ENCODE peak calls at places on chromosomes 6 and 20, in eight cellular contexts. Y is neural progenitor cell, T is OCI-LY7, G is heart right ventricle, K is dorsolateral prefrontal cortex, P is fibroblast of lung, F is pancreas, Z is brain microvascular endothelial cell. A is an unnamed sample.

GRCh38 chr6:109373762-109374161 is 8.5 kb downstream of the CD164 start:
- DNase-seq in Z (no peak), P (no peak), Y (no peak), G (no peak), K (no peak), F (no peak), T (no peak), A (no peak)

GRCh38 chr6:85394853-85395538 is 54.9 kb upstream of the NT5E start:
- DNase-seq in K (no peak), Z (no peak), T (no peak), G (peak), Y (no peak), P (peak), F (no peak), A (no peak)

GRCh38 chr20:62208805-62209755 is 11.0 kb downstream of the HRH3 start:
- DNase-seq in K (no peak), T (no peak), Y (peak), G (no peak), Z (no peak), P (no peak), F (peak), A (no peak)

GRCh38 chr20:48614593-48615274 is 213.1 kb downstream of the PREX1 start:
- DNase-seq in K (no peak), Y (no peak), T (no peak), G (no peak), Z (no peak), F (no peak), P (no peak), A (no peak)

GRCh38 chr6:11093065-11093590 is 506 bp upstream of the SMIM13 start:
- DNase-seq in G (no peak), K (no peak), Z (no peak), Y (no peak), F (no peak), T (peak), P (no peak), A (no peak)

GRCh38 chr6:26223677-26224546 is 136.7 kb downstream of the HFE start:
- DNase-seq in F (no peak), K (no peak), Y (peak), G (peak), Z (peak), P (peak), T (no peak), A (no peak)

GRCh38 chr6:72522735-72523141 is 99.1 kb upstream of the KCNQ5 start:
- DNase-seq in K (no peak), T (peak), G (no peak), P (no peak), F (no peak), Z (no peak), Y (peak), A (no peak)

GRCh38 chr6:144185133-144185836 is 35.0 kb downstream of the STX11 start:
- DNase-seq in Z (no peak), K (no peak), P (no peak), Y (no peak), G (no peak), F (no peak), T (no peak), A (no peak)

GRCh38 chr6:31661867-31662723 is 1.5 kb upstream of the C6orf47 start:
- DNase-seq in G (no peak), Z (no peak), P (no peak), T (no peak), F (no peak), K (no peak), Y (no peak), A (no peak)

GRCh38 chr6:12058164-12058926 is 46.2 kb downstream of the HIVEP1 start:
- DNase-seq in T (no peak), K (no peak), G (no peak), F (no peak), Y (no peak), P (no peak), Z (no peak), A (no peak)

GRCh38 chr6:44696099-44696498 is 308.6 kb downstream of the CDC5L start:
- DNase-seq in Z (peak), F (no peak), P (peak), Y (no peak), K (no peak), G (no peak), T (no peak), A (no peak)

GRCh38 chr20:62131560-62132320 is 9.5 kb downstream of the LSM14B start:
- DNase-seq in T (no peak), F (no peak), P (no peak), K (no peak), Y (no peak), Z (no peak), G (no peak), A (no peak)

GRCh38 chr6:33633462-33634158 is 12.5 kb downstream of the ITPR3 start:
- DNase-seq in Z (no peak), K (no peak), P (peak), Y (peak), G (peak), F (peak), T (peak), A (peak)

GRCh38 chr20:50652702-50653294 is 38.5 kb downstream of the RIPOR3 start:
- DNase-seq in Z (peak), Y (no peak), K (no peak), P (peak), G (peak), F (no peak), T (peak), A (no peak)

GRCh38 chr6:31178143-31179041 is 7.9 kb upstream of the POU5F1 start:
- DNase-seq in G (no peak), Y (no peak), P (no peak), Z (no peak), T (no peak), K (no peak), F (no peak), A (no peak)

GRCh38 chr6:15431762-15432495 is 186.1 kb downstream of the JARID2 start:
- DNase-seq in P (no peak), K (no peak), T (no peak), Z (peak), G (no peak), F (no peak), Y (peak), A (no peak)
- H3K27ac ChIP-seq in P (no peak), K (peak), T (no peak), Z (no peak), G (peak), F (no peak), Y (peak), A (no peak)

DNA sequence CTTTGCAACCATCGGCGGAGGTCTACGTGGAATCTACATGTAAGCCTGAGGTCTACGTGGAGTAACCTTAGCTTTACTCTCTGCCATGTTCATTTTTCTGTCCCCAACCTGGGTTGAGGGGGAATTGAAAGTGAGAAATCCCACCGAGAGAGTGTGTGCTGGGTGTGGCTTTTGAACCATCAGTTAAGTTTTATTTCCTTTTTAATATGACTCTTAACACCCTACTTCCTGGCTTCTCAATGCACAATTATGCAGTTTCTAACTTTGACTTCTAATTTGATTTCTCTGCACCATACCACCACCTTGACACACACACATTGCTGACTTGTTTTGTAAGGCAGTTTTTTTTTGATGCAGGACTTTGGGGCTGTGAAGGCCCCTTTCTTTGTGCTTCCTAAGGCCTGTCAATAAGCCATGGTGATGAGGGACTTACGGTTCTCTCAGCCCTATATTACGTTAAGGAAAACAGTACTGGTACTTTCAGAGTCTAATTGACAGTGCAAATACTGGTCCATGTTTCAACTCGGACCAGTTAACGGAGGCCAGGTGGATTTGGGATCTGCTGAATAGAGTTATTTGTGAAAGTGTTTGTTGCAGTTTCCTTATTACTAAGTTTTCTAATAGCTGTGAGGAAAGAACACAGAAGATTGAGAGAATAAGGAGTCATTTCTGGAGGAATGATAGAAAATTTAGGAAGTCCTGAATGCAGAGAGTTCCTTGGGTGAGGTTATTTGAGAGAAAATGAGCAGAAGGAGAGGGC is 206.5 kb downstream of the JARID2 start:
- DNase-seq in P (no peak), Y (no peak), Z (no peak), T (peak), F (no peak), K (no peak), G (no peak), A (no peak)
- H3K27ac ChIP-seq in P (no peak), Y (no peak), Z (no peak), T (peak), F (no peak), K (no peak), G (peak), A (no peak)

GRCh38 chr6:34891296-34891695 is 2.2 kb downstream of the ANKS1A start:
- DNase-seq in T (no peak), F (no peak), Z (no peak), K (no peak), G (no peak), Y (no peak), P (no peak), A (no peak)

GRCh38 chr6:34890526-34890910 is 1.5 kb downstream of the ANKS1A start:
- DNase-seq in Z (no peak), G (no peak), F (no peak), T (no peak), K (no peak), P (no peak), Y (no peak), A (no peak)

GRCh38 chr6:34888874-34889555 is at the start of gene ANKS1A:
- DNase-seq in P (peak), F (peak), K (peak), G (peak), Z (peak), Y (peak), T (peak), A (peak)

GRCh38 chr6:34887753-34888440 is at the start of gene TAF11:
- DNase-seq in Y (peak), T (peak), K (peak), P (peak), Z (peak), G (peak), F (peak), A (peak)

GRCh38 chr6:34888441-34888820 is 589 bp upstream of the TAF11 start:
- DNase-seq in P (no peak), Y (no peak), F (no peak), G (no peak), K (no peak), Z (no peak), T (peak), A (no peak)
- H3K27ac ChIP-seq in P (peak), Y (no peak), F (peak), G (peak), K (peak), Z (peak), T (peak), A (peak)

GRCh38 chr20:63969851-63970713 is at the start of gene ZNF512B:
- DNase-seq in P (peak), K (no peak), Y (peak), Z (no peak), F (peak), T (peak), G (peak), A (no peak)

GRCh38 chr20:63967330-63968135 is 2.2 kb downstream of the ZNF512B start:
- DNase-seq in G (peak), K (no peak), T (no peak), F (no peak), P (no peak), Z (no peak), Y (no peak), A (no peak)

GRCh38 chr20:63968136-63968927 is 1.4 kb downstream of the ZNF512B start:
- DNase-seq in G (peak), T (no peak), Y (no peak), F (no peak), Z (no peak), K (no peak), P (no peak), A (no peak)

GRCh38 chr20:63970714-63971431 is 1.1 kb upstream of the ZNF512B start:
- DNase-seq in Z (no peak), T (no peak), Y (no peak), G (no peak), K (no peak), P (no peak), F (no peak), A (no peak)

GRCh38 chr20:63968928-63969760 is 586 bp downstream of the ZNF512B start:
- DNase-seq in G (peak), T (no peak), K (no peak), Y (peak), F (peak), Z (no peak), P (no peak), A (no peak)
- H3K27ac ChIP-seq in G (peak), T (peak), K (peak), Y (no peak), F (peak), Z (no peak), P (peak), A (peak)

A was measured in substantia nigra.